ENCODE peak calls at places on chromosomes 16 and 17, in six cellular contexts. W is cardiac muscle cell, X is ascending aorta, M is fibroblast of mammary gland, R is H1, V is Caco-2. B is an unnamed sample.

GRCh38 chr16:27273670-27274522 is 5.3 kb upstream of the NSMCE1 start:
- DNase-seq in R (no peak), M (peak), X (no peak), V (peak), W (no peak), B (peak)

GRCh38 chr17:19538095-19539039 is 4.7 kb downstream of the SLC47A1 start:
- DNase-seq in W (peak), M (no peak), R (no peak), V (peak), X (no peak), B (no peak)

GRCh38 chr16:2663553-2664521 is 18.5 kb upstream of the KCTD5 start:
- DNase-seq in R (no peak), W (no peak), X (no peak), V (no peak), M (peak), B (peak)

GRCh38 chr16:87416826-87417471 is 24.8 kb downstream of the MAP1LC3B start:
- DNase-seq in R (no peak), M (peak), W (no peak), V (no peak), X (no peak), B (peak)

GRCh38 chr17:76597156-76598003 is 11.7 kb upstream of the ST6GALNAC2 start:
- DNase-seq in X (no peak), M (no peak), W (no peak), V (no peak), R (no peak), B (peak)

GRCh38 chr16:28098171-28098958 is 34.9 kb upstream of the GSG1L start:
- DNase-seq in W (no peak), X (no peak), M (no peak), R (no peak), V (no peak), B (no peak)

GRCh38 chr17:728911-729310 is 3.5 kb upstream of the TLCD3A start:
- DNase-seq in R (no peak), X (no peak), V (no peak), M (no peak), W (no peak), B (no peak)

GRCh38 chr16:2983706-2984136 is 3.5 kb upstream of the PKMYT1 start:
- DNase-seq in M (peak), V (peak), W (peak), X (peak), R (no peak), B (peak)

GRCh38 chr16:64019339-64019738 is 1102.5 kb downstream of the CDH11 start:
- DNase-seq in R (no peak), W (no peak), X (no peak), M (no peak), V (no peak), B (no peak)

GRCh38 chr17:60526726-60527125 is 684 bp upstream of the APPBP2 start:
- DNase-seq in M (peak), X (no peak), W (no peak), V (no peak), R (no peak), B (peak)

GRCh38 chr16:5944971-5945370 is 847.4 kb upstream of the EEF2KMT start:
- DNase-seq in R (no peak), V (no peak), W (no peak), X (no peak), M (peak), B (no peak)

GRCh38 chr17:57619061-57619937 is 125.8 kb downstream of the CCDC182 start:
- DNase-seq in W (no peak), M (peak), R (no peak), V (no peak), X (no peak), B (peak)

DNA sequence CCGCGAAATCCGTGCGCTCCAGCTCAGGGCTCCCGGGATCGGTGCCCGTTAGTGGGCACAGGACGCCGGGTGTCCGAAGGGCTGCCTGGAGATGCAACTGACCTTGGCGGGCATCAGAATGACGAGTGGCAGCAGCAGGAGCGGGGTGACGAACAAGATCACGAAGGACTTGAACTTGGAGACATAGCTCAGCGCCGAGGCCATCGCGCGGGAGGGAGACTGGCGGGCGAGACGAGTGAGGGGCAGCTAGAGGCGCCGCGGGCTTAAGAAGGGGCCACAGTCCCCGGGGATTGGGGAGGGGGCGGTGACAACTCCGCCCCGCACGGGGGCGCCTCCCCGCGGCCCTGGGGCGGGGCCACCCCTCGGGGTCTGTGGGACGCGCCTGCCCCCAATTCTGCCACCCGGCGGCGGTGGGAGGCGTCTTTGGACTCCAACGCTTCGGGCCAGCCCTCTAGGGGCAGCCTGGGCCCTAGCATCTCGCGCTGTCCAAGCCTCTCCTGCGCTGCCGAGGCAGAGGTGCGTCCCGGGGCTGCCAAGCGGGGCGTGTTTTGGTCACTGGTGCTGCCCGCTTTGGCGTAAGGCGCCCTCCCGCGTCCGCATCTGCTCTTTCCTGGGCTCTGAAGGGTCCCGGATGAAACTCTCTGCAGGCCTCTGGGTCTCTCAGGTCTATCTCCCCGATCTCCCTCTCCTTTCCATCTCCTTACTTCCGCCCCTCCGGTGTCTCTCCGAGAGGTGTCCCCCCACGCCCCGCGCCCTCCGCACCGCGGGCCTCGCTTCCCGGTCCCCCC is at the start of gene SLC13A5:
- DNase-seq in R (peak), X (no peak), M (peak), W (peak), V (no peak), B (no peak)
- TF ChIP-seq CTCF in R (peak), X (no peak), M (peak), W (peak), V (no peak), B (peak)

DNA sequence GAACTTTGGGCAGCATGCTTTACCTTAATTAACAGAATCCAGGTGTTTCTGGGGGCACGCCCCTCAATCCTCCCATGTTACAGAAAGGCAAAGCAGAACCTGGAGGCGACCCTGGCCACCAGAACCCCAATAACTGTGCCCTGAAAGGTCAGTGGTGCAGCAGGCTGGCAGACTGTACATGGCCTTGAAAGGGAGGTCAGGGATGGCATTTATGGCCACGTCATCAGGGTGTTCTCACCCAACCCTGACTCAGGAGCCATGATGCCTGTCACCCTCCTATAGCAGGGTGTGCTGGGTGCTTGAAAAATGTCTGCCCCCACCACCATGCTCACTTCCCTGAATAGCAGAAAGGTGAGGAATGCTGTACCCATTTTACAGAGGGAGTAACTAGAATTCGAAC is 177.7 kb downstream of the TMEM132E start:
- DNase-seq in W (no peak), V (no peak), R (no peak), X (no peak), M (no peak), B (no peak)
- H3K4me3 ChIP-seq in W (no peak), V (no peak), R (no peak), X (no peak), M (no peak), B (no peak)

GRCh38 chr17:7889166-7889584 is 586 bp downstream of the CHD3 start:
- DNase-seq in M (peak), V (no peak), X (peak), R (no peak), W (peak), B (peak)
- TF ChIP-seq CTCF in M (peak), V (no peak), X (peak), R (peak), W (peak), B (peak)

GRCh38 chr17:45096141-45096540 is 35.0 kb downstream of the NMT1 start:
- DNase-seq in R (no peak), M (peak), V (no peak), X (no peak), W (no peak), B (peak)
- H3K4me3 ChIP-seq in R (no peak), M (no peak), V (no peak), X (no peak), W (no peak), B (no peak)